ENCODE peak calls at places on chromosomes 3 and 15, in five cellular contexts. T, J, Q, Z and N are unnamed samples.

GRCh38 chr3:179438836-179439235 is 12.4 kb downstream of the GNB4 start:
- DNase-seq in T (no peak), J (no peak), Q (peak), Z (no peak), N (no peak)

GRCh38 chr15:70596354-70597055 is 166.9 kb downstream of the UACA start:
- DNase-seq in T (peak), J (no peak), Q (peak), Z (peak), N (peak)

GRCh38 chr3:64295594-64295993 is 70.3 kb upstream of the PRICKLE2 start:
- DNase-seq in T (peak), J (no peak), Q (no peak), Z (peak), N (peak)

GRCh38 chr3:73192036-73192738 is 130.7 kb downstream of the EBLN2 start:
- DNase-seq in T (no peak), J (no peak), Q (peak), Z (no peak), N (no peak)

GRCh38 chr3:141127344-141128125 is 76.4 kb downstream of the SPSB4 start:
- DNase-seq in T (no peak), J (no peak), Q (no peak), Z (no peak), N (no peak)

GRCh38 chr15:99128411-99128810 is 23.5 kb downstream of the SYNM start:
- DNase-seq in T (no peak), J (no peak), Q (no peak), Z (no peak), N (no peak)

GRCh38 chr3:157059661-157060060 is 100.3 kb downstream of the CCNL1 start:
- DNase-seq in T (no peak), J (no peak), Q (peak), Z (no peak), N (no peak)

GRCh38 chr3:37290551-37290950 is 116.2 kb upstream of the LRRFIP2 start:
- DNase-seq in T (no peak), J (no peak), Q (no peak), Z (peak), N (no peak)

GRCh38 chr3:64900916-64901903 is 213.4 kb upstream of the ADAMTS9 start:
- DNase-seq in T (no peak), J (no peak), Q (no peak), Z (peak), N (no peak)

GRCh38 chr3:143207338-143207961 is 87.9 kb downstream of the CHST2 start:
- DNase-seq in T (no peak), J (peak), Q (peak), Z (peak), N (no peak)

GRCh38 chr3:99850608-99851007 is 32.9 kb downstream of the CMSS1 start:
- DNase-seq in T (no peak), J (peak), Q (peak), Z (no peak), N (no peak)

GRCh38 chr3:136236109-136236508 is 14.0 kb upstream of the PCCB start:
- DNase-seq in T (no peak), J (no peak), Q (no peak), Z (no peak), N (no peak)

GRCh38 chr3:175266478-175266877 is 407.3 kb downstream of the NAALADL2 start:
- DNase-seq in T (no peak), J (no peak), Q (no peak), Z (peak), N (no peak)

GRCh38 chr3:108603689-108604088 is 14.2 kb downstream of the DZIP3 start:
- DNase-seq in T (no peak), J (peak), Q (peak), Z (no peak), N (no peak)

GRCh38 chr3:86991482-86991815 is 500 bp upstream of the VGLL3 start:
- DNase-seq in T (no peak), J (no peak), Q (no peak), Z (no peak), N (no peak)

GRCh38 chr3:78809941-78810340 is 957.9 kb downstream of the ROBO1 start:
- DNase-seq in T (peak), J (no peak), Q (no peak), Z (no peak), N (peak)

GRCh38 chr3:14846481-14846880 is 27.7 kb downstream of the FGD5 start:
- DNase-seq in T (no peak), J (no peak), Q (no peak), Z (no peak), N (no peak)

GRCh38 chr3:106685751-106686150 is 691.5 kb upstream of the CCDC54 start:
- DNase-seq in T (no peak), J (no peak), Q (no peak), Z (no peak), N (no peak)

GRCh38 chr3:39205131-39205530 is 12.7 kb upstream of the XIRP1 start:
- DNase-seq in T (no peak), J (no peak), Q (no peak), Z (no peak), N (no peak)

GRCh38 chr3:182629521-182629920 is 163.8 kb upstream of the ATP11B start:
- DNase-seq in T (no peak), J (no peak), Q (no peak), Z (no peak), N (no peak)

GRCh38 chr3:95705786-95706418 is 1108.5 kb upstream of the EPHA6 start:
- DNase-seq in T (no peak), J (peak), Q (peak), Z (no peak), N (no peak)

GRCh38 chr3:127716334-127716733 is 43.6 kb downstream of the ABTB1 start:
- DNase-seq in T (no peak), J (no peak), Q (no peak), Z (no peak), N (no peak)